ENCODE peak calls at places on chromosome 16, in seven cellular contexts. One of them, this sample, is unnamed.

GRCh38 chr16:56561126-56561525 is 3.7 kb upstream of the MT4 start:
- DNase-seq in testis: no peak
- DNase-seq in body of pancreas: no peak
- DNase-seq in right lobe of liver: no peak
- DNase-seq in mucosa of descending colon: no peak
- DNase-seq in MM.1S: no peak
- DNase-seq in K562: no peak
- DNase-seq in this sample: no peak

GRCh38 chr16:71352963-71353460 is 5.5 kb upstream of the CALB2 start:
- DNase-seq in mucosa of descending colon: no peak
- DNase-seq in MM.1S: no peak
- DNase-seq in right lobe of liver: no peak
- DNase-seq in testis: no peak
- DNase-seq in body of pancreas: no peak
- DNase-seq in K562: no peak
- DNase-seq in this sample: no peak

GRCh38 chr16:47574091-47575054 is 113.2 kb downstream of the PHKB start:
- DNase-seq in testis: no peak
- DNase-seq in right lobe of liver: no peak
- DNase-seq in K562: no peak
- DNase-seq in MM.1S: peak; percentile 57
- DNase-seq in body of pancreas: no peak
- DNase-seq in mucosa of descending colon: no peak
- DNase-seq in this sample: peak; percentile 29

GRCh38 chr16:4314532-4315184 is 1.2 kb upstream of the GLIS2 start:
- DNase-seq in MM.1S: no peak
- DNase-seq in mucosa of descending colon: no peak
- DNase-seq in testis: no peak
- DNase-seq in body of pancreas: peak; percentile 47
- DNase-seq in right lobe of liver: no peak
- DNase-seq in K562: no peak
- DNase-seq in this sample: peak; percentile 50

GRCh38 chr16:75195811-75196790 is 10.9 kb downstream of the CTRB2 start:
- DNase-seq in body of pancreas: no peak
- DNase-seq in MM.1S: no peak
- DNase-seq in right lobe of liver: peak; percentile 27
- DNase-seq in mucosa of descending colon: no peak
- DNase-seq in K562: no peak
- DNase-seq in testis: no peak
- DNase-seq in this sample: no peak

GRCh38 chr16:58448890-58449289 is 51.1 kb upstream of the NDRG4 start:
- DNase-seq in mucosa of descending colon: no peak
- DNase-seq in testis: no peak
- DNase-seq in right lobe of liver: no peak
- DNase-seq in body of pancreas: no peak
- DNase-seq in K562: no peak
- DNase-seq in MM.1S: no peak
- DNase-seq in this sample: no peak

GRCh38 chr16:2184346-2184745 is 12.1 kb downstream of the CASKIN1 start:
- DNase-seq in MM.1S: no peak
- DNase-seq in body of pancreas: no peak
- DNase-seq in right lobe of liver: no peak
- DNase-seq in K562: no peak
- DNase-seq in mucosa of descending colon: no peak
- DNase-seq in testis: no peak
- DNase-seq in this sample: no peak

GRCh38 chr16:86509759-86510464 is 415 bp upstream of the FOXF1 start:
- DNase-seq in mucosa of descending colon: peak; percentile 71
- DNase-seq in right lobe of liver: no peak
- DNase-seq in K562: no peak
- DNase-seq in MM.1S: no peak
- DNase-seq in testis: no peak
- DNase-seq in body of pancreas: peak; percentile 39
- DNase-seq in this sample: peak; percentile 16

GRCh38 chr16:31400191-31400590 is 7.1 kb downstream of the ITGAD start:
- DNase-seq in MM.1S: no peak
- DNase-seq in mucosa of descending colon: no peak
- DNase-seq in body of pancreas: no peak
- DNase-seq in K562: no peak
- DNase-seq in testis: no peak
- DNase-seq in right lobe of liver: no peak
- DNase-seq in this sample: peak; percentile 6

GRCh38 chr16:31397701-31398100 is 4.6 kb downstream of the ITGAD start:
- DNase-seq in testis: no peak
- DNase-seq in mucosa of descending colon: peak; percentile 27
- DNase-seq in MM.1S: no peak
- DNase-seq in right lobe of liver: no peak
- DNase-seq in K562: no peak
- DNase-seq in body of pancreas: no peak
- DNase-seq in this sample: no peak

GRCh38 chr16:31397101-31397660 is 4.0 kb downstream of the ITGAD start:
- DNase-seq in body of pancreas: no peak
- DNase-seq in testis: no peak
- DNase-seq in mucosa of descending colon: peak; percentile 38
- DNase-seq in MM.1S: no peak
- DNase-seq in right lobe of liver: no peak
- DNase-seq in K562: no peak
- DNase-seq in this sample: no peak

GRCh38 chr16:31393056-31393455 is at the start of gene ITGAD:
- DNase-seq in body of pancreas: no peak
- DNase-seq in testis: no peak
- DNase-seq in K562: no peak
- DNase-seq in mucosa of descending colon: peak; percentile 17
- DNase-seq in MM.1S: no peak
- DNase-seq in right lobe of liver: no peak
- DNase-seq in this sample: no peak

DNA sequence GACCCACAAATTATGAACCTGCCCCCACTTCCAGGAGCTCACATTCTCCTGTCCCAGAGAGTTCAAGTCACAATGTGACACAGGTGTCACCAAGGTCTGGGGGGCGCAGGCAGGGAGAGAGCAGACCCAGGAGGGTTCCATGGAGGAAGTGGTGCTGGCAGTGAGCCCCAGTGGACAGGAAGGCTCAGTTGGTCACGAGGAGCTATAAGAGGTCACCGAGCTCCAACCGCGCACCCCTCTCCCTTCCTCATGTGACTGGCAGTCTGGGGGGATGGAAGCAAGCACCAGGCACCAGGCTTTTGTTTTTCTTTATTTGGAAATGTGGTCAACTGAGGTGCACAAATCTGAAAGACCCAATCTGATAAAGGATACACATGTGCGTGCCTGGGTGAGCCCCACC is 2.5 kb downstream of the ITGAD start:
- DNase-seq in right lobe of liver: no peak
- DNase-seq in MM.1S: no peak
- DNase-seq in testis: peak; percentile 35
- DNase-seq in mucosa of descending colon: peak; percentile 53
- DNase-seq in K562: no peak
- DNase-seq in body of pancreas: no peak
- DNase-seq in this sample: no peak
- H3K4me3 ChIP-seq in right lobe of liver: no peak overlapping the region
- H3K4me3 ChIP-seq in MM.1S: no peak overlapping the region
- H3K4me3 ChIP-seq in testis: no peak overlapping the region
- H3K4me3 ChIP-seq in mucosa of descending colon: no peak overlapping the region
- H3K4me3 ChIP-seq in K562: no peak overlapping the region
- H3K4me3 ChIP-seq in body of pancreas: no peak overlapping the region
- H3K4me3 ChIP-seq in this sample: no peak overlapping the region

GRCh38 chr16:11794991-11795886 is 1.8 kb downstream of the ZC3H7A start:
- DNase-seq in mucosa of descending colon: no peak
- DNase-seq in right lobe of liver: no peak
- DNase-seq in body of pancreas: no peak
- DNase-seq in MM.1S: no peak
- DNase-seq in K562: no peak
- DNase-seq in testis: no peak
- DNase-seq in this sample: no peak

GRCh38 chr16:11794447-11794846 is 2.6 kb downstream of the ZC3H7A start:
- DNase-seq in right lobe of liver: no peak
- DNase-seq in K562: no peak
- DNase-seq in testis: no peak
- DNase-seq in MM.1S: no peak
- DNase-seq in mucosa of descending colon: no peak
- DNase-seq in body of pancreas: no peak
- DNase-seq in this sample: no peak

GRCh38 chr16:11795887-11796226 is 1.2 kb downstream of the ZC3H7A start:
- DNase-seq in mucosa of descending colon: no peak
- DNase-seq in K562: no peak
- DNase-seq in right lobe of liver: no peak
- DNase-seq in testis: no peak
- DNase-seq in MM.1S: no peak
- DNase-seq in body of pancreas: no peak
- DNase-seq in this sample: peak; percentile 24

GRCh38 chr16:11792404-11793260 is 4.4 kb downstream of the ZC3H7A start:
- DNase-seq in mucosa of descending colon: no peak
- DNase-seq in testis: no peak
- DNase-seq in right lobe of liver: no peak
- DNase-seq in MM.1S: peak; percentile 48
- DNase-seq in K562: no peak
- DNase-seq in body of pancreas: peak; percentile 75
- DNase-seq in this sample: peak; percentile 46

GRCh38 chr16:11793840-11794239 is 3.2 kb downstream of the ZC3H7A start:
- DNase-seq in testis: peak; percentile 40
- DNase-seq in right lobe of liver: no peak
- DNase-seq in MM.1S: no peak
- DNase-seq in mucosa of descending colon: no peak
- DNase-seq in body of pancreas: no peak
- DNase-seq in K562: peak; percentile 51
- DNase-seq in this sample: no peak
- H3K4me3 ChIP-seq in testis: no peak overlapping the region
- H3K4me3 ChIP-seq in right lobe of liver: no peak overlapping the region
- H3K4me3 ChIP-seq in MM.1S: no peak overlapping the region
- H3K4me3 ChIP-seq in mucosa of descending colon: no peak overlapping the region
- H3K4me3 ChIP-seq in body of pancreas: no peak overlapping the region
- H3K4me3 ChIP-seq in K562: no peak overlapping the region
- H3K4me3 ChIP-seq in this sample: peak overlapping the region; percentile 92

GRCh38 chr16:21301895-21302291 is 23.8 kb upstream of the CRYM start:
- DNase-seq in right lobe of liver: no peak
- DNase-seq in body of pancreas: no peak
- DNase-seq in testis: no peak
- DNase-seq in MM.1S: no peak
- DNase-seq in K562: no peak
- DNase-seq in mucosa of descending colon: no peak
- DNase-seq in this sample: no peak

GRCh38 chr16:21301168-21301894 is 23.2 kb upstream of the CRYM start:
- DNase-seq in K562: peak; percentile 85
- DNase-seq in body of pancreas: peak; percentile 80
- DNase-seq in mucosa of descending colon: peak; percentile 92
- DNase-seq in MM.1S: peak; percentile 59
- DNase-seq in right lobe of liver: peak; percentile 76
- DNase-seq in testis: peak; percentile 82
- DNase-seq in this sample: peak; percentile 37

GRCh38 chr16:21300309-21301167 is 22.4 kb upstream of the CRYM start:
- DNase-seq in body of pancreas: peak; percentile 98
- DNase-seq in mucosa of descending colon: peak; percentile 89
- DNase-seq in right lobe of liver: peak; percentile 96
- DNase-seq in testis: peak; percentile 98
- DNase-seq in MM.1S: peak; percentile 60
- DNase-seq in K562: peak; percentile 92
- DNase-seq in this sample: peak; percentile 63

GRCh38 chr16:21302898-21303528 is 24.9 kb upstream of the CRYM start:
- DNase-seq in K562: peak; percentile 34
- DNase-seq in right lobe of liver: no peak
- DNase-seq in body of pancreas: no peak
- DNase-seq in mucosa of descending colon: no peak
- DNase-seq in testis: no peak
- DNase-seq in MM.1S: no peak
- DNase-seq in this sample: no peak

DNA sequence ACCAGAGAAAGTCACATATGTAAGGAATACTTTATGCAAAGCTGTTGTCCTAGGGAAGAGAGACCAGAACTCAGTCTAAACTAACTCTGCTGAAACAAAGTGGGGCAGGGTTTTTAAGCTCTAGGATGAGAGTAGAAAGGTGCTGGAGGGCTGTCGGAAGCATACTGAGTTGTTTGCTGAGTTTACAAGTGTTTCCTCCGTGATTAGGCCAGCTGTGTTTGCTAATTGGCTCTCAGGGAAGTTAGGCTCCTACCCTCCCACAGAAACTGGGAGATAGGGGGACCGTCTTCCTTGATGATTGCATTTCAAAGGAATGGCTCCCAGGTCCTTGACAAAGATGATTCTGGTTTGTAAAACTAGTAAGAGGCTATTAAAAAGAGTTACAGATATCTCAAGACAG is 24.4 kb upstream of the CRYM start:
- DNase-seq in mucosa of descending colon: no peak
- DNase-seq in right lobe of liver: no peak
- DNase-seq in K562: no peak
- DNase-seq in testis: no peak
- DNase-seq in MM.1S: no peak
- DNase-seq in body of pancreas: no peak
- DNase-seq in this sample: no peak
- H3K4me3 ChIP-seq in mucosa of descending colon: no peak overlapping the region
- H3K4me3 ChIP-seq in right lobe of liver: no peak overlapping the region
- H3K4me3 ChIP-seq in K562: no peak overlapping the region
- H3K4me3 ChIP-seq in testis: no peak overlapping the region
- H3K4me3 ChIP-seq in MM.1S: no peak overlapping the region
- H3K4me3 ChIP-seq in body of pancreas: no peak overlapping the region
- H3K4me3 ChIP-seq in this sample: no peak overlapping the region

GRCh38 chr16:14365200-14365851 is 264.7 kb downstream of the PARN start:
- DNase-seq in mucosa of descending colon: no peak
- DNase-seq in right lobe of liver: no peak
- DNase-seq in testis: no peak
- DNase-seq in body of pancreas: no peak
- DNase-seq in K562: no peak
- DNase-seq in MM.1S: no peak
- DNase-seq in this sample: no peak

GRCh38 chr16:14360326-14361037 is 269.6 kb downstream of the PARN start:
- DNase-seq in body of pancreas: no peak
- DNase-seq in testis: no peak
- DNase-seq in mucosa of descending colon: no peak
- DNase-seq in right lobe of liver: no peak
- DNase-seq in MM.1S: no peak
- DNase-seq in K562: no peak
- DNase-seq in this sample: no peak

GRCh38 chr16:14364386-14365199 is 265.5 kb downstream of the PARN start:
- DNase-seq in testis: no peak
- DNase-seq in right lobe of liver: no peak
- DNase-seq in K562: no peak
- DNase-seq in MM.1S: no peak
- DNase-seq in mucosa of descending colon: no peak
- DNase-seq in body of pancreas: no peak
- DNase-seq in this sample: no peak

GRCh38 chr16:14364112-14364385 is 266.0 kb downstream of the PARN start:
- DNase-seq in right lobe of liver: no peak
- DNase-seq in MM.1S: no peak
- DNase-seq in K562: no peak
- DNase-seq in body of pancreas: no peak
- DNase-seq in mucosa of descending colon: no peak
- DNase-seq in testis: no peak
- DNase-seq in this sample: no peak

DNA sequence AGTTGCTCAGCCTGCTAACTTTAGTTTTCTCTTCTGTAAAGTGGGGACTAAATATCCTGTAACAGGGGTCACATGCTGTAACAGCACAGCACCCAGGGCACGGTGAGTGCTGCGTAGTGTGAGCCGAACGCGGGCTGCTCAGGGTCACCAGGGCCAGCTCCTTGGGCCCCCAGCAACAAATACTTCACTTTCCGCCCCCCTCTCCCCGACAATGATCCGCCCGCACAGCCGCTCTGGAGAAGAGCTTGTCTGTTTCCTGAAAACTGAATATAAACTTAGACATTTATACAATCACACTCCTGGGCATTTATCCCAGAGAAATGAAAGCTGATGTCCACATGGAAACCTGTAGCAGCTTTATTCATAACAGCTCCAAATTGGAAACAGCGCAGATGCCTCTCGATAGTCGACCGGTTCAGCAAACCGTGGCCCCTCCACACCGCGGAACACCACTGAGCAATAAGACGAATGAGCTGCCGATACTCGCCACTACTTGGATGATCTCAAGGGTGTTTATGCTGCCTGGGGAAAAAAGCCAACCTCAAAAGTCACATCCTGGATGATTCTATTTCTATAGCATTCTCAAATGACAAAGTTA is 267.2 kb downstream of the PARN start:
- DNase-seq in body of pancreas: no peak
- DNase-seq in mucosa of descending colon: no peak
- DNase-seq in MM.1S: no peak
- DNase-seq in right lobe of liver: no peak
- DNase-seq in K562: no peak
- DNase-seq in testis: no peak
- DNase-seq in this sample: no peak
- H3K4me3 ChIP-seq in body of pancreas: no peak overlapping the region
- H3K4me3 ChIP-seq in mucosa of descending colon: no peak overlapping the region
- H3K4me3 ChIP-seq in MM.1S: no peak overlapping the region
- H3K4me3 ChIP-seq in right lobe of liver: no peak overlapping the region
- H3K4me3 ChIP-seq in K562: no peak overlapping the region
- H3K4me3 ChIP-seq in testis: no peak overlapping the region
- H3K4me3 ChIP-seq in this sample: no peak overlapping the region